ENCODE peak calls at places on chromosome X, in five cellular contexts. U, M, F, Y and C are unnamed samples.
A peak's percentile ranks its signal among the peaks of the same experiment; 100 is the strongest.

GRCh38 chrX:110087485-110088356 is 84.8 kb downstream of the TMEM164 start:
- DNase-seq in U (no peak), M (no peak), F (no peak), Y (peak; percentile 76), C (no peak)

GRCh38 chrX:13223868-13224555 is 95.8 kb downstream of the ATXN3L start:
- DNase-seq in U (no peak), M (no peak), F (peak; percentile 4), Y (no peak), C (no peak)

GRCh38 chrX:51155566-51155965 is 177.1 kb upstream of the NUDT10 start:
- DNase-seq in U (no peak), M (no peak), F (no peak), Y (no peak), C (no peak)

GRCh38 chrX:96688789-96689188 is 4.1 kb downstream of the DIAPH2 start:
- DNase-seq in U (no peak), M (no peak), F (no peak), Y (no peak), C (no peak)

GRCh38 chrX:68658530-68658929 is 11.1 kb downstream of the STARD8 start:
- DNase-seq in U (no peak), M (no peak), F (no peak), Y (no peak), C (no peak)

GRCh38 chrX:57417827-57418226 is 131.3 kb downstream of the FAAH2 start:
- DNase-seq in U (no peak), M (no peak), F (no peak), Y (no peak), C (no peak)

GRCh38 chrX:7214251-7214650 is 66.3 kb upstream of the PUDP start:
- DNase-seq in U (no peak), M (no peak), F (no peak), Y (no peak), C (no peak)

GRCh38 chrX:119249836-119250340 is 13.8 kb downstream of the PGRMC1 start:
- DNase-seq in U (no peak), M (no peak), F (no peak), Y (no peak), C (no peak)

GRCh38 chrX:68304602-68305001 is 128.7 kb downstream of the OPHN1 start:
- DNase-seq in U (no peak), M (no peak), F (no peak), Y (no peak), C (no peak)

GRCh38 chrX:30892591-30892990 is 3.5 kb upstream of the TAB3 start:
- DNase-seq in U (no peak), M (no peak), F (no peak), Y (no peak), C (no peak)

GRCh38 chrX:83446355-83446754 is 61.7 kb upstream of the POU3F4 start:
- DNase-seq in U (no peak), M (no peak), F (no peak), Y (no peak), C (no peak)

GRCh38 chrX:151738751-151739150 is 4.2 kb downstream of the CNGA2 start:
- DNase-seq in U (no peak), M (no peak), F (no peak), Y (no peak), C (no peak)

GRCh38 chrX:148043456-148043855 is 62.3 kb downstream of the FMR1NB start:
- DNase-seq in U (no peak), M (no peak), F (no peak), Y (no peak), C (no peak)

GRCh38 chrX:115929480-115929879 is 241.1 kb upstream of the AGTR2 start:
- DNase-seq in U (no peak), M (no peak), F (no peak), Y (no peak), C (no peak)

GRCh38 chrX:8639949-8640348 is 92.0 kb downstream of the ANOS1 start:
- DNase-seq in U (no peak), M (no peak), F (no peak), Y (no peak), C (no peak)

GRCh38 chrX:45765281-45765680 is 564.6 kb upstream of the DIPK2B start:
- DNase-seq in U (no peak), M (no peak), F (no peak), Y (no peak), C (no peak)
- H3K27ac ChIP-seq in U (no peak overlapping the region), M (no peak overlapping the region), F (peak overlapping the region; percentile 79), Y (peak overlapping the region; percentile 97), C (no peak overlapping the region)

DNA sequence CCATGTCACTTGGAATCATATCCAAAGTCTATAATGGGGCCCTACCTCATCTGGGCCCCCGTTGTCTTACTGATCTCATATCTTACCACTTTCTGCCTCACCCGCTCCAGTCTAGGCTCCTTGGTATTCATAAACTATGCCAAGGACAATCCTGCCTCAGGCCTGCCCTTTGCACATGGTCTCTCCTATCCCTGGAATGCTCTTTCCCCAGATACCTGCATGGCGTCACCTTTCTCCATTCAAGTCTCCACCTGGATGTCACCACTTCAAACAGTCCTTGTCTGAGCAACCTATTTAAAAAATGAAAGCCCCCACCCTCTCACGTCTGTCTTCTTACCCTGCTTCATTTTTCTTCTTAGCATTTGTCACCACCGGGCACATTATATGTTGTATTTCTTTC is 8.2 kb downstream of the VGLL1 start:
- DNase-seq in U (no peak), M (no peak), F (no peak), Y (no peak), C (no peak)
- H3K27ac ChIP-seq in U (no peak overlapping the region), M (no peak overlapping the region), F (no peak overlapping the region), Y (no peak overlapping the region), C (no peak overlapping the region)

DNA sequence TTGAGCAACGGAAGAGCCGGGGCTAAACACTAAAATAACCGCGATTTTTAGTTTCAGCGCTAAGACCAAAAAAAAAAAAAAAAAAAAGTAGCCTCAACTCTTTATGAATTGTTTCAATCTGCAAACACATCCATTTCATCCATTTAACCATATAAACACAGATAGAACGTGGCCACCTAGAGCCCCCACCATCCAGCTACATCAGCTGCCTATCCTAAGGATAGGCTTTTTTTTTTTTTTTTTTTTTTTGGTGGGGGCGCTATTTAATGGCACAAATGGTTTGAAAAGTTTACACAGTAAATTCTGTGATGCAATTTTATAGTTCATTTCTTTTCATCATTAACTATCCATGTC is 492 bp upstream of the HDAC8 start:
- DNase-seq in U (no peak), M (no peak), F (no peak), Y (no peak), C (no peak)
- H3K27ac ChIP-seq in U (peak overlapping the region; percentile 73), M (peak overlapping the region; percentile 71), F (no peak overlapping the region), Y (peak overlapping the region; percentile 37), C (no peak overlapping the region)

GRCh38 chrX:112818114-112819012 is 22.3 kb downstream of the AMOT start:
- DNase-seq in U (no peak), M (no peak), F (no peak), Y (no peak), C (no peak)
- H3K27ac ChIP-seq in U (no peak overlapping the region), M (no peak overlapping the region), F (no peak overlapping the region), Y (no peak overlapping the region), C (no peak overlapping the region)

GRCh38 chrX:153882557-153882956 is 3.4 kb downstream of the L1CAM start:
- DNase-seq in U (no peak), M (no peak), F (no peak), Y (peak; percentile 23), C (no peak)
- H3K27ac ChIP-seq in U (no peak overlapping the region), M (no peak overlapping the region), F (no peak overlapping the region), Y (peak overlapping the region; percentile 54), C (no peak overlapping the region)

GRCh38 chrX:53071604-53072417 is 10.4 kb upstream of the TSPYL2 start:
- DNase-seq in U (peak; percentile 84), M (peak; percentile 84), F (peak; percentile 86), Y (no peak), C (peak; percentile 64)
- H3K27ac ChIP-seq in U (peak overlapping the region; percentile 58), M (peak overlapping the region; percentile 49), F (peak overlapping the region; percentile 51), Y (peak overlapping the region; percentile 25), C (no peak overlapping the region)